ENCODE peak calls at places on chromosomes 1 and 21, in four cellular contexts. X, J, F and S are unnamed samples. For H3K4me1, the result is how much of the 10 kb centered on the place peaks cover.

GRCh38 chr21:42650033-42650370 is 3.4 kb upstream of the PDE9A start:
- DNase-seq in X (peak), J (no peak), F (no peak), S (no peak)

GRCh38 chr1:201633297-201633696 is 94.4 kb downstream of the NAV1 start:
- DNase-seq in X (no peak), J (no peak), F (no peak), S (no peak)

GRCh38 chr1:2269193-2269921 is 41.2 kb downstream of the SKI start:
- DNase-seq in X (no peak), J (no peak), F (no peak), S (no peak)

GRCh38 chr1:234998174-234998741 is 130.4 kb downstream of the TOMM20 start:
- DNase-seq in X (no peak), J (no peak), F (no peak), S (no peak)

GRCh38 chr1:33396188-33397124 is 34.4 kb downstream of the PHC2 start:
- DNase-seq in X (no peak), J (no peak), F (no peak), S (no peak)

GRCh38 chr1:21781971-21782867 is 730 bp downstream of the USP48 start:
- DNase-seq in X (peak), J (no peak), F (peak), S (peak)

GRCh38 chr1:229843627-229844238 is 217.7 kb downstream of the URB2 start:
- DNase-seq in X (no peak), J (no peak), F (peak), S (peak)

GRCh38 chr1:39453603-39454002 is 37.8 kb upstream of the BMP8A start:
- DNase-seq in X (no peak), J (no peak), F (no peak), S (no peak)

GRCh38 chr21:45550552-45551210 is 8.4 kb upstream of the SLC19A1 start:
- DNase-seq in X (peak), J (no peak), F (peak), S (no peak)

GRCh38 chr1:205088341-205088740 is 4.1 kb upstream of the TMEM81 start:
- DNase-seq in X (no peak), J (no peak), F (peak), S (no peak)

GRCh38 chr1:66251521-66251920 is 282.4 kb upstream of the SGIP1 start:
- DNase-seq in X (no peak), J (no peak), F (no peak), S (no peak)

GRCh38 chr1:54681396-54681795 is 34.3 kb upstream of the TTC4 start:
- DNase-seq in X (no peak), J (no peak), F (peak), S (no peak)

GRCh38 chr1:68384321-68384813 is 65.4 kb downstream of the RPE65 start:
- DNase-seq in X (no peak), J (no peak), F (peak), S (peak)

GRCh38 chr1:246220495-246221065 is 286.5 kb downstream of the SMYD3 start:
- DNase-seq in X (no peak), J (no peak), F (no peak), S (no peak)

GRCh38 chr1:62417351-62417999 is 19.4 kb upstream of the USP1 start:
- DNase-seq in X (no peak), J (no peak), F (peak), S (no peak)

GRCh38 chr1:241274693-241275092 is 82.3 kb downstream of the RGS7 start:
- DNase-seq in X (no peak), J (no peak), F (no peak), S (no peak)

GRCh38 chr1:100703052-100703451 is 16.5 kb upstream of the VCAM1 start:
- DNase-seq in X (no peak), J (no peak), F (peak), S (no peak)

GRCh38 chr1:67685558-67686271 is 714 bp downstream of the GADD45A start:
- DNase-seq in X (peak), J (peak), F (peak), S (peak)

GRCh38 chr1:158400901-158401300 is 1.6 kb upstream of the OR10T2 start:
- DNase-seq in X (no peak), J (no peak), F (no peak), S (no peak)

GRCh38 chr1:223401873-223402789 is 8.9 kb downstream of the CCDC185 start:
- DNase-seq in X (no peak), J (no peak), F (peak), S (peak)

GRCh38 chr1:206788487-206789050 is 16.3 kb upstream of the IL10 start:
- DNase-seq in X (no peak), J (no peak), F (no peak), S (no peak)

GRCh38 chr1:78004719-78005346 is at the start of gene DNAJB4:
- DNase-seq in X (peak), J (no peak), F (peak), S (peak)

GRCh38 chr1:2283991-2284895 is 56.1 kb downstream of the SKI start:
- DNase-seq in X (no peak), J (no peak), F (no peak), S (no peak)

GRCh38 chr1:218304281-218305039 is 19.4 kb downstream of the RRP15 start:
- DNase-seq in X (no peak), J (no peak), F (no peak), S (peak)

GRCh38 chr1:9724706-9725476 is 73.4 kb downstream of the PIK3CD start:
- DNase-seq in X (peak), J (no peak), F (peak), S (peak)

GRCh38 chr1:216804107-216804506 is 80.9 kb upstream of the ESRRG start:
- DNase-seq in X (no peak), J (no peak), F (no peak), S (no peak)

GRCh38 chr1:93845554-93846150 is 33.4 kb downstream of the DNTTIP2 start:
- DNase-seq in X (no peak), J (no peak), F (peak), S (peak)

GRCh38 chr1:117562581-117563491 is 43.0 kb upstream of the TENT5C start:
- DNase-seq in X (no peak), J (no peak), F (no peak), S (no peak)

GRCh38 chr1:4594286-4594991 is 60.0 kb upstream of the AJAP1 start:
- DNase-seq in X (no peak), J (no peak), F (no peak), S (no peak)

GRCh38 chr1:187374742-187375141 is 546.0 kb downstream of the PLA2G4A start:
- DNase-seq in X (no peak), J (no peak), F (no peak), S (no peak)

GRCh38 chr1:14811573-14811972 is 213.1 kb downstream of the KAZN start:
- DNase-seq in X (no peak), J (no peak), F (no peak), S (no peak)

GRCh38 chr1:208239518-208240381 is 4.4 kb downstream of the PLXNA2 start:
- DNase-seq in X (no peak), J (no peak), F (no peak), S (no peak)

GRCh38 chr1:41454406-41454805 is 30.1 kb downstream of the EDN2 start:
- DNase-seq in X (peak), J (no peak), F (no peak), S (no peak)

GRCh38 chr1:151606384-151606783 is 5.5 kb upstream of the SNX27 start:
- DNase-seq in X (no peak), J (no peak), F (no peak), S (no peak)

GRCh38 chr21:14889080-14889805 is 175.6 kb downstream of the NRIP1 start:
- DNase-seq in X (no peak), J (no peak), F (peak), S (no peak)

GRCh38 chr1:25066731-25067520 is 136.8 kb upstream of the RUNX3 start:
- DNase-seq in X (peak), J (no peak), F (no peak), S (no peak)

GRCh38 chr1:161198206-161198876 is 513 bp downstream of the ADAMTS4 start:
- DNase-seq in X (no peak), J (no peak), F (peak), S (peak)
- H3K4me1 ChIP-seq in X (half or more), J (half or more), F (half or more), S (half or more)

GRCh38 chr1:6358144-6358624 is 35.4 kb downstream of the ACOT7 start:
- DNase-seq in X (no peak), J (no peak), F (no peak), S (no peak)
- H3K4me1 ChIP-seq in X (under half), J (half or more), F (under half), S (under half)

GRCh38 chr1:230860617-230861384 is 7.5 kb downstream of the C1orf198 start:
- DNase-seq in X (no peak), J (no peak), F (no peak), S (no peak)
- H3K4me1 ChIP-seq in X (under half), J (under half), F (half or more), S (under half)

GRCh38 chr1:87348346-87349019 is 19.8 kb downstream of the LMO4 start:
- DNase-seq in X (no peak), J (no peak), F (no peak), S (no peak)
- H3K4me1 ChIP-seq in X (under half), J (under half), F (under half), S (under half)

DNA sequence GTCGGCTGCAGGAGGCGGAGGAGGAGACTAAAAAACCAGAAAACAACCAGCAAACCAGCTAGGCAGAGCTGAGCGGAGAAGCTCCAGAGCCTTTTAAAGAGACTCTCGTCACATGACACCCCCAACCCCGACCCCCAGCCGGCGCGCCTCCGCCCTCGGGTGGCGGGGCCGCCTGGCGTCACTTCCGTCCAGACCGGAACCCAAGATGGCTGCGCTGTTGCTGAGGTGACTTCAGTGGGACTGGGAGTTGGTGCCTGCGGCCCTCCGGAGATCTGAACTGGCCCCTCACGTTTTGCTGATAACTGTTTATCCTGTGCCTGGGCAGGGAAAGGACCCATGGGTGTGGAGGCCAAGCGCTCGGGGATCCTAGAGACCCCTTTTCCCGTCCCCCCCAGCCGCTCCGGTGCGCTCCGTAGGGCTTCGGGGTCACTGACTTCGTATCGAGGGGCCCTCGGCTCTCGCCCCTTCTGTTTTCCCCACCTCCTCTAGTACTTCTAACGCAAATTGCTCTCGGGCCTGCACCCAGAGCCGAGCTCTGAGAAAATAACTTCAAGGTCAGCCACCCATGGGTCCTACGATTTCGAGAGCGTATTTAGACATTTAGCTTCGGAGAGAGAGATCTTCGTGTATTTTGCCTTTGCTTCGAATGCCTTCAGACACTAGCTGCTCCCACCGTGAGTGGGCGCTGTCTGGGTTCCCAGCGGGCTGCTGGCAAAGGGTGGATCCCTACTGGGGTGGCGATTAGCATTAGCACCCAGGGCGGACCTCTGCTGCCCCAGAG is at the start of gene SDHC:
- DNase-seq in X (peak), J (peak), F (peak), S (peak)
- H3K4me1 ChIP-seq in X (under half), J (under half), F (under half), S (under half)

GRCh38 chr1:154398678-154399077 is 6.5 kb upstream of the IL6R start:
- DNase-seq in X (no peak), J (no peak), F (no peak), S (no peak)
- H3K4me1 ChIP-seq in X (under half), J (under half), F (under half), S (under half)